ENCODE peak calls at places on chromosomes 12 and 14, in eight cellular contexts. X is GM12864, Q is substantia nigra, H is astrocyte of the spinal cord, B is left cardiac atrium, L is H4, Y is hypothalamus, N is SJSA1. W is an unnamed sample.

GRCh38 chr12:132400011-132400641 is 70.7 kb upstream of the GALNT9 start:
- DNase-seq in N (no peak), Q (no peak), H (no peak), X (no peak), L (no peak), B (no peak), Y (no peak), W (peak; percentile 52)

GRCh38 chr14:81323621-81324400 is 76.3 kb downstream of the STON2 start:
- DNase-seq in Q (no peak), B (no peak), H (peak; percentile 23), L (peak; percentile 78), N (no peak), Y (no peak), X (no peak), W (peak; percentile 74)

GRCh38 chr14:105914738-105915385 is 388.5 kb downstream of the TMEM121 start:
- DNase-seq in N (no peak), Y (no peak), X (no peak), B (peak; percentile 3), Q (no peak), H (no peak), L (no peak), W (peak; percentile 48)

GRCh38 chr14:75933712-75934296 is 48.0 kb downstream of the TGFB3 start:
- DNase-seq in L (no peak), Q (no peak), N (no peak), B (no peak), X (no peak), Y (no peak), H (no peak), W (no peak)

GRCh38 chr12:59570134-59570533 is 25.7 kb upstream of the SLC16A7 start:
- DNase-seq in L (peak; percentile 21), Q (no peak), N (no peak), H (peak; percentile 34), B (no peak), Y (no peak), X (no peak), W (no peak)

GRCh38 chr12:57842342-57843294 is 3.9 kb downstream of the CTDSP2 start:
- DNase-seq in B (no peak), N (peak; percentile 75), Q (no peak), X (no peak), H (no peak), L (no peak), Y (no peak), W (no peak)

GRCh38 chr12:124347805-124348658 is 53.1 kb downstream of the RFLNA start:
- DNase-seq in Y (no peak), Q (no peak), X (no peak), L (no peak), H (no peak), N (peak; percentile 30), B (no peak), W (peak; percentile 66)

GRCh38 chr12:116138380-116138779 is 139.1 kb downstream of the MED13L start:
- DNase-seq in B (no peak), Y (no peak), L (no peak), Q (no peak), H (peak; percentile 68), X (no peak), N (peak; percentile 94), W (no peak)

GRCh38 chr14:69002069-69002468 is 23.0 kb upstream of the ACTN1 start:
- DNase-seq in N (no peak), H (no peak), Q (no peak), L (no peak), B (peak; percentile 44), X (no peak), Y (no peak), W (peak; percentile 48)

GRCh38 chr14:69282448-69282847 is 22.5 kb downstream of the GALNT16 start:
- DNase-seq in B (no peak), H (no peak), L (no peak), Y (no peak), Q (no peak), N (no peak), X (no peak), W (peak; percentile 9)

GRCh38 chr12:50188280-50188781 is 21.2 kb upstream of the CERS5 start:
- DNase-seq in L (no peak), Y (no peak), H (no peak), Q (no peak), B (no peak), X (no peak), N (peak; percentile 21), W (no peak)

GRCh38 chr14:104775073-104775489 is 20.5 kb downstream of the AKT1 start:
- DNase-seq in Y (no peak), Q (no peak), N (no peak), H (no peak), L (no peak), X (no peak), B (no peak), W (no peak)

GRCh38 chr12:66063976-66064375 is 66.6 kb downstream of the LLPH start:
- DNase-seq in N (no peak), B (no peak), Q (no peak), Y (no peak), X (no peak), L (no peak), H (no peak), W (no peak)

GRCh38 chr14:74756326-74756725 is 6.8 kb upstream of the YLPM1 start:
- DNase-seq in X (no peak), Y (no peak), Q (no peak), N (no peak), H (no peak), L (no peak), B (no peak), W (no peak)

GRCh38 chr12:107322063-107322462 is 228.7 kb upstream of the CRY1 start:
- DNase-seq in H (no peak), X (no peak), B (no peak), L (no peak), N (no peak), Y (no peak), Q (no peak), W (no peak)

GRCh38 chr12:11727133-11727664 is 77.7 kb downstream of the ETV6 start:
- DNase-seq in N (peak; percentile 53), X (no peak), Q (no peak), L (no peak), H (no peak), Y (no peak), B (no peak), W (no peak)

GRCh38 chr12:117494833-117495714 is 133.6 kb upstream of the NOS1 start:
- DNase-seq in Q (no peak), Y (no peak), B (no peak), L (no peak), H (no peak), X (no peak), N (no peak), W (no peak)

GRCh38 chr14:78029471-78030372 is 140.5 kb upstream of the NRXN3 start:
- DNase-seq in Q (peak; percentile 30), X (no peak), L (no peak), H (no peak), B (no peak), N (no peak), Y (no peak), W (no peak)

GRCh38 chr12:121036810-121037326 is 2.2 kb downstream of the OASL start:
- DNase-seq in H (peak; percentile 29), Q (no peak), L (peak; percentile 34), B (no peak), X (no peak), Y (no peak), N (no peak), W (no peak)

GRCh38 chr12:69129014-69129413 is 110.4 kb upstream of the CPSF6 start:
- DNase-seq in Q (no peak), H (no peak), N (no peak), B (no peak), X (no peak), Y (no peak), L (no peak), W (no peak)

GRCh38 chr12:115398311-115398781 is 714.4 kb upstream of the TBX3 start:
- DNase-seq in L (peak; percentile 80), Q (no peak), H (no peak), B (no peak), Y (no peak), N (peak; percentile 12), X (no peak), W (no peak)

GRCh38 chr12:124087251-124088141 is 114.5 kb downstream of the ZNF664 start:
- DNase-seq in Q (no peak), B (no peak), L (no peak), H (no peak), Y (no peak), N (no peak), X (no peak), W (no peak)

GRCh38 chr12:77131977-77132490 is 66.7 kb upstream of the E2F7 start:
- DNase-seq in H (no peak), B (no peak), X (no peak), Q (no peak), Y (no peak), L (no peak), N (no peak), W (no peak)

GRCh38 chr12:31872831-31873604 is 86.2 kb upstream of the RESF1 start:
- DNase-seq in X (no peak), H (no peak), L (no peak), N (no peak), B (no peak), Y (no peak), Q (no peak), W (no peak)